ENCODE peak calls at places on chromosomes 1 and 21, in four cellular contexts. One of them, this sample, is unnamed.

GRCh38 chr1:97920275-97920831 is 481 bp downstream of the DPYD start:
- DNase-seq in sigmoid colon: no peak
- DNase-seq in A549: peak; percentile 34
- DNase-seq in Peyer's patch: no peak
- DNase-seq in this sample: no peak

GRCh38 chr1:108050134-108050533 is 85.2 kb upstream of the VAV3 start:
- DNase-seq in Peyer's patch: no peak
- DNase-seq in A549: no peak
- DNase-seq in sigmoid colon: peak; percentile 58
- DNase-seq in this sample: peak; percentile 28

GRCh38 chr1:111920221-111921024 is 69.0 kb downstream of the KCND3 start:
- DNase-seq in Peyer's patch: no peak
- DNase-seq in A549: peak; percentile 35
- DNase-seq in sigmoid colon: peak; percentile 63
- DNase-seq in this sample: peak; percentile 54

GRCh38 chr1:157369808-157370521 is 182.3 kb downstream of the FCRL5 start:
- DNase-seq in sigmoid colon: no peak
- DNase-seq in A549: peak; percentile 66
- DNase-seq in Peyer's patch: peak; percentile 72
- DNase-seq in this sample: no peak

GRCh38 chr1:154327466-154328317 is 2.4 kb downstream of the ATP8B2 start:
- DNase-seq in sigmoid colon: no peak
- DNase-seq in A549: no peak
- DNase-seq in Peyer's patch: peak; percentile 77
- DNase-seq in this sample: no peak

GRCh38 chr1:241639040-241639652 is 1.0 kb downstream of the CHML start:
- DNase-seq in sigmoid colon: no peak
- DNase-seq in A549: no peak
- DNase-seq in Peyer's patch: no peak
- DNase-seq in this sample: no peak

GRCh38 chr1:6287431-6287886 is 26.6 kb upstream of the GPR153 start:
- DNase-seq in sigmoid colon: no peak
- DNase-seq in Peyer's patch: no peak
- DNase-seq in A549: no peak
- DNase-seq in this sample: no peak

GRCh38 chr1:232372431-232373225 is 257.3 kb downstream of the SIPA1L2 start:
- DNase-seq in A549: no peak
- DNase-seq in sigmoid colon: no peak
- DNase-seq in Peyer's patch: no peak
- DNase-seq in this sample: no peak

GRCh38 chr1:196407358-196408041 is 200.7 kb downstream of the KCNT2 start:
- DNase-seq in Peyer's patch: no peak
- DNase-seq in sigmoid colon: no peak
- DNase-seq in A549: peak; percentile 48
- DNase-seq in this sample: no peak

GRCh38 chr1:63742526-63742925 is 31.3 kb upstream of the ROR1 start:
- DNase-seq in sigmoid colon: no peak
- DNase-seq in Peyer's patch: no peak
- DNase-seq in A549: no peak
- DNase-seq in this sample: no peak

GRCh38 chr21:34877485-34878128 is 171.5 kb downstream of the RUNX1 start:
- DNase-seq in Peyer's patch: peak; percentile 82
- DNase-seq in sigmoid colon: no peak
- DNase-seq in A549: no peak
- DNase-seq in this sample: no peak

GRCh38 chr1:158607296-158607695 is 2.2 kb downstream of the OR10Z1 start:
- DNase-seq in A549: no peak
- DNase-seq in Peyer's patch: no peak
- DNase-seq in sigmoid colon: no peak
- DNase-seq in this sample: no peak

GRCh38 chr1:51240096-51240495 is 4.0 kb downstream of the RNF11 start:
- DNase-seq in A549: no peak
- DNase-seq in Peyer's patch: peak; percentile 71
- DNase-seq in sigmoid colon: no peak
- DNase-seq in this sample: no peak

GRCh38 chr1:36872126-36872754 is 162.1 kb downstream of the GRIK3 start:
- DNase-seq in A549: no peak
- DNase-seq in sigmoid colon: peak; percentile 45
- DNase-seq in Peyer's patch: peak; percentile 14
- DNase-seq in this sample: no peak

GRCh38 chr1:212565079-212565478 is 43.5 kb upstream of the ATF3 start:
- DNase-seq in A549: no peak
- DNase-seq in sigmoid colon: no peak
- DNase-seq in Peyer's patch: no peak
- DNase-seq in this sample: no peak

GRCh38 chr1:161486806-161487482 is 18.3 kb upstream of the FCGR2A start:
- DNase-seq in sigmoid colon: no peak
- DNase-seq in A549: peak; percentile 66
- DNase-seq in Peyer's patch: peak; percentile 55
- DNase-seq in this sample: no peak

GRCh38 chr1:199741586-199741985 is 285.9 kb upstream of the NR5A2 start:
- DNase-seq in sigmoid colon: no peak
- DNase-seq in A549: no peak
- DNase-seq in Peyer's patch: no peak
- DNase-seq in this sample: no peak

GRCh38 chr1:91557039-91557690 is 56.5 kb downstream of the CDC7 start:
- DNase-seq in Peyer's patch: no peak
- DNase-seq in sigmoid colon: no peak
- DNase-seq in A549: no peak
- DNase-seq in this sample: no peak
- H3K27ac ChIP-seq in Peyer's patch: no peak overlapping the region
- H3K27ac ChIP-seq in sigmoid colon: no peak overlapping the region
- H3K27ac ChIP-seq in A549: no peak overlapping the region
- H3K27ac ChIP-seq in this sample: no peak overlapping the region

DNA sequence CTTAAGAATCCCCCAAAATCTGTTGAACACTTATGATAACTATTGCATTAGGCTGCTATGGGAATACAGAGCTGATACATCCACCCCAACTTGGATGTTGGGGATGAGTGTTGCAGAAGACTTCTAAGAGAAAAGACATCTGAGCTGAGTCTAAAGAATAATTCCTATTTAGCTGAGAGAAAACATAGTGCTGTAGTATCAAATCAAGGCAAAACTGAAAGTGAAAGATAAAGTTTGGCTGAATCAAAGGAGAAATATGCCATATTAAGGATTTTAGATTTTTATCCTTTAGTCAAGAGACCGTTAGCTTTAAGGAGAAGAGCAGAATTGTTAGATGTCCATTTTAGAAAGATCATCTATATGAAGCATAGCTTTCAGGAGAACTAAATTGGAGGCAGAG is 726.9 kb upstream of the PTBP2 start:
- DNase-seq in sigmoid colon: no peak
- DNase-seq in Peyer's patch: no peak
- DNase-seq in A549: no peak
- DNase-seq in this sample: no peak
- H3K4me3 ChIP-seq in sigmoid colon: peak overlapping the region; percentile 2
- H3K4me3 ChIP-seq in Peyer's patch: no peak overlapping the region
- H3K4me3 ChIP-seq in A549: no peak overlapping the region
- H3K4me3 ChIP-seq in this sample: no peak overlapping the region

DNA sequence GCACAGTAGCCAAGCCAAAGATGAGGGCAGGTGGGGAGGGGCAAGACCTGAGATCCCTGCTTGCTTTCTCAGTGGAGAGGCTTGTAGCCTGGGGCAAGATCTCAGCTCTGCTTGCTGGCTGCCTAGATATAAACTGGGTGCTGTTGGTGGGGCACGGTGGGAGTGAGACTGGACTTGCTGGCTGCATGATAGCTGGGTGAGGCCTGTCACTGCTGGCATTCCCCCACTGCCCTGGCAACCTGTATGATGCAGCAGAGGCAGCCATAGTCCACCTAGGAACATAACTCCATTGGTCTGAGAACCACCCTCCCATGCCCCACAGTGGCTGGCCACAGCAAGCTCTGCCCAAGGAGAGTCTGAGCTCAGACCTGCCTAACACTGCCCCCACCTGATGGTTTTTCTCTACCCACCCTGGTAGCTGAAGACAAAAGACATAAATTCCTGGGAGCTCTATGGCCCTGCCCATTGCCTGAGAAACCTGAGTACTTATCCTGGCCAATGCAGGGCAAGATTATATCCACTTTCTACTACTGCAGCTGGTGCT is 261.9 kb upstream of the DEPDC1 start:
- DNase-seq in Peyer's patch: no peak
- DNase-seq in A549: no peak
- DNase-seq in sigmoid colon: peak; percentile 50
- DNase-seq in this sample: no peak
- TF ChIP-seq POLR2A in Peyer's patch: no peak
- TF ChIP-seq POLR2A in A549: no peak
- TF ChIP-seq POLR2A in sigmoid colon: no peak
- TF ChIP-seq POLR2A in this sample: no peak

GRCh38 chr1:55352080-55352800 is 137.1 kb upstream of the USP24 start:
- DNase-seq in sigmoid colon: peak; percentile 83
- DNase-seq in A549: no peak
- DNase-seq in Peyer's patch: no peak
- DNase-seq in this sample: peak; percentile 46

GRCh38 chr1:55355549-55355948 is 140.4 kb upstream of the USP24 start:
- DNase-seq in A549: no peak
- DNase-seq in sigmoid colon: no peak
- DNase-seq in Peyer's patch: no peak
- DNase-seq in this sample: no peak

GRCh38 chr1:55359611-55360010 is 144.4 kb upstream of the USP24 start:
- DNase-seq in sigmoid colon: no peak
- DNase-seq in Peyer's patch: no peak
- DNase-seq in A549: no peak
- DNase-seq in this sample: no peak

GRCh38 chr1:55352801-55353180 is 137.6 kb upstream of the USP24 start:
- DNase-seq in A549: no peak
- DNase-seq in sigmoid colon: no peak
- DNase-seq in Peyer's patch: no peak
- DNase-seq in this sample: no peak

DNA sequence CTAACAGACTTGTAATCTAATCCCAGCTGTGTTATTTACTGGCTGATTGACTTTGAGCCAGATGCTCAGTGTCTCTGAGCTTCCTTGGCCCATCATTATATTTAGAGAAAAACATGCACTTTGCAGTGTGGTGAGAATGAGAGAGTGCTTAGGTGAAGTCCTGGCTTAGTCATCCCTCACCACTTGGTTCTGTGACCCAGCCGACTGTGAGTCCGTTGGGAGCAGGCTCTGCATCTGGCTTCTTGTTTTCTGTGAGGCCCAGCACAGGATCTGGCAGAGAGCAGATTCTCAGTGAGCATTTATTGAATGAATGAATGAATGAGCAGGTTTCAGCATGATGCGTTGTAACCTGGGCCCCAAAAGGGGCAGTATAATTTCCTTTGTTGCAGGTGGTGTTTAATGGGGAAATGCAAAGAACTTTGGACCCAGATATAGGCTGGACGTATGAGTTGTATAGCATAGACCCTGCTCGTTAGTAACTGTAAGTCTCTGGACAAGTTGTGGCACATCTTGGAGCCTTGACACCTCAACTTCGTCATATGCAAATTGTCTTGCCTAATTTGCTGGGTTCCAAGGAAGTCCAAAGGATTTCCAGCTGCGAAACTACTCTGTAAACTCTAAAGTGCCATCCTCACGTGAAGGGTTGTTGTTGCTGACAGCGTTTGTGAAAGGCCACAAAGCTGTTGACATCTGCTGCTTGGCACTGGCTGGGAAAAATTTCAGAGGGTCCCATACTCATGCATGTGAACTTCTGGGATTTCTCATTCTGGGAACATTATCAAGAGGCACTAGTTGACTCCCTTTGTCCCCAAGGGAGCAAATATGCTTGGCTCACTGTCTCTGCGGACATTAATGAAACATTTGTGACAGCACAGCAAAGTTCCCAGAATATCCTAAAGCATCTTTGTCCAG is 138.8 kb upstream of the USP24 start:
- DNase-seq in sigmoid colon: peak; percentile 72
- DNase-seq in Peyer's patch: no peak
- DNase-seq in A549: no peak
- DNase-seq in this sample: peak; percentile 61
- H3K27ac ChIP-seq in sigmoid colon: peak overlapping the region; percentile 14
- H3K27ac ChIP-seq in Peyer's patch: no peak overlapping the region
- H3K27ac ChIP-seq in A549: no peak overlapping the region
- H3K27ac ChIP-seq in this sample: peak overlapping the region; percentile 66

DNA sequence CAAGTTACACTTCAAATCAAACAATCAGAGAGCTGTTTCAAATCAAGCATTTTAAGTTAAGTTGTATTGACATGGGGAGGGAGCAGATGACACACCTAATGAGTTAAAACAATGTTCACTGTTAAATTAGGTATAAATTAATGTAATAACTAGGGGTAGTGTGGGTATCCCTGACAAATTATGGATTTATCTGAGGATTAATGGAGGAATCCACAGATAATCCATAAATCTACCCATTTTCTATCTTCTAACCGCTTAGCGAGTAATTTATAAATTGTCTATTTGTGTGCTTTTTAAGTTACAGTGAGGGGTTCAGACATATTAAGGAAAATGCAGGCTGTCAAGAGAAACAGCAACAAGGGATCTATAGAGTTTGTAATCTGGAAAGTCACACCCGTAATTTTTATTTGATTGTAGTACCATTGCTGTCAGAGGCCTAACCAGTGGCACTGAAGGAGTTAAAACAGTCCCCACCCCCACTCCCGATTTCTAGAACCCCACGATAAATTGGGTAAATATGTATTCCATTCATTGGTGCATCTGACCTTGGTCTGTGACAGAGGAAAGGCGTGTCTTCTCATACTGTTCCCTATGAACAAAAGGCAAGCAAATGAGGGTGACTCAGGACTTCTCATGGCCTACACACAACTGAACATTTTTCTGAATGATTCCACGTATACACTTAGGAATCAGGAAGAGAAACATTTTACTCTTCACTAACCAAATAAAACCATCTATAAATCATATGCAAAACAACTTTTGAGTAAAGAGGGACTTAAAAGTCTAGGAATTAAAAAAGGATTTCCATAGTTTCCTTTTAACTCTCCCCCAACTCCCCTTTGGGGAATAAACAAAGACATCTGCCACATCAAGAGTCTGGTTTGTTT is 7.4 kb downstream of the IRF2BP2 start:
- DNase-seq in sigmoid colon: peak; percentile 70
- DNase-seq in Peyer's patch: peak; percentile 69
- DNase-seq in A549: peak; percentile 95
- DNase-seq in this sample: no peak
- H3K4me3 ChIP-seq in sigmoid colon: peak overlapping the region; percentile 80
- H3K4me3 ChIP-seq in Peyer's patch: peak overlapping the region; percentile 87
- H3K4me3 ChIP-seq in A549: peak overlapping the region; percentile 64
- H3K4me3 ChIP-seq in this sample: peak overlapping the region; percentile 69

GRCh38 chr21:41879190-41879998 is at the start of gene PRDM15:
- DNase-seq in A549: peak; percentile 81
- DNase-seq in sigmoid colon: peak; percentile 91
- DNase-seq in Peyer's patch: peak; percentile 89
- DNase-seq in this sample: peak; percentile 71
- TF ChIP-seq POLR2A in A549: peak; percentile 7
- TF ChIP-seq POLR2A in sigmoid colon: no peak
- TF ChIP-seq POLR2A in Peyer's patch: no peak
- TF ChIP-seq POLR2A in this sample: no peak

DNA sequence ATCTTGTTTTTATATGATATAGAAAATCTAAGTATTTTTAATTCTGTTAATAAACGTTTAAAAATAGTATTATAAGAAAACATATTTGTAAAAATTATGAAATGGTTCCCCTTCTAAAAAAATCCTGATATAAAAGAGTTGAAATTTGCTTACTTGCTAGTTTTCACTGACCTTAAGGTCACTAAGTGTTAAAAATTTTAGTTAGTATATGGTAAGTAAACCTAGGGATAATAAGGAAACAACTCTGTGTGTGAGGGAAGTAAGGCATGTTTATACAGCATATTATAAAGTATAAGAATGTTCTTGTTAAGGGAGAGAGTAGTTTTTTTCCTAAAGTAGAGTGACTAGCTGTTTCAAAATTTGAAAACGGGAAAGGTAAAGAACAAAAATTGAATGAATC is 130.9 kb upstream of the LYPLAL1 start:
- DNase-seq in Peyer's patch: no peak
- DNase-seq in A549: no peak
- DNase-seq in sigmoid colon: no peak
- DNase-seq in this sample: no peak
- H3K27ac ChIP-seq in Peyer's patch: no peak overlapping the region
- H3K27ac ChIP-seq in A549: no peak overlapping the region
- H3K27ac ChIP-seq in sigmoid colon: no peak overlapping the region
- H3K27ac ChIP-seq in this sample: no peak overlapping the region